ENCODE peak calls at places on chromosome 19, in five cellular contexts. X is thyroid gland, M is PC-9, U is esophagus squamous epithelium, L is PC-3. F is an unnamed sample.

GRCh38 chr19:37583340-37583739 is 11.3 kb downstream of the ZNF571 start:
- DNase-seq in U (no peak), X (no peak), L (no peak), M (no peak), F (no peak)

GRCh38 chr19:6754653-6755463 is 12.4 kb downstream of the SH2D3A start:
- DNase-seq in M (no peak), L (no peak), X (no peak), U (no peak), F (no peak)

GRCh38 chr19:54357381-54357780 is 7.3 kb downstream of the LAIR1 start:
- DNase-seq in U (no peak), X (no peak), L (no peak), M (no peak), F (no peak)

GRCh38 chr19:9789066-9789465 is 20.5 kb upstream of the ZNF846 start:
- DNase-seq in X (no peak), M (no peak), L (no peak), U (no peak), F (no peak)

GRCh38 chr19:5463959-5464358 is 8.7 kb downstream of the ZNRF4 start:
- DNase-seq in U (no peak), L (no peak), M (no peak), X (no peak), F (no peak)

GRCh38 chr19:48636859-48637448 is at the start of gene DBP:
- DNase-seq in U (peak), X (peak), M (no peak), L (peak), F (no peak)

GRCh38 chr19:37227996-37228395 is 10.0 kb downstream of the ZNF383 start:
- DNase-seq in M (peak), X (peak), U (no peak), L (peak), F (no peak)

GRCh38 chr19:6020166-6020967 is 42.4 kb upstream of the RANBP3 start:
- DNase-seq in L (peak), M (no peak), X (no peak), U (no peak), F (no peak)

GRCh38 chr19:29118384-29118783 is 94.6 kb downstream of the UQCRFS1 start:
- DNase-seq in U (no peak), L (no peak), X (no peak), M (no peak), F (no peak)

GRCh38 chr19:3969435-3970312 is 1.2 kb downstream of the DAPK3 start:
- DNase-seq in M (peak), L (peak), X (no peak), U (no peak), F (peak)

GRCh38 chr19:48501961-48502719 is 9.5 kb downstream of the LMTK3 start:
- DNase-seq in L (peak), X (peak), M (peak), U (peak), F (no peak)

GRCh38 chr19:42254850-42255765 is at the start of gene ERF:
- DNase-seq in L (peak), M (peak), U (peak), X (peak), F (peak)

GRCh38 chr19:4555657-4556561 is 3.6 kb downstream of the SEMA6B start:
- DNase-seq in X (no peak), L (peak), U (no peak), M (no peak), F (no peak)

GRCh38 chr19:31946491-31946890 is 398.9 kb upstream of the ZNF507 start:
- DNase-seq in L (no peak), M (no peak), U (no peak), X (peak), F (no peak)

GRCh38 chr19:6890938-6891337 is 3.6 kb downstream of the ADGRE1 start:
- DNase-seq in M (no peak), L (no peak), U (no peak), X (no peak), F (no peak)

GRCh38 chr19:10919352-10920287 is 8.8 kb downstream of the YIPF2 start:
- DNase-seq in L (no peak), X (no peak), U (no peak), M (no peak), F (no peak)

GRCh38 chr19:51691122-51692064 is 1.7 kb upstream of the SPACA6 start:
- DNase-seq in U (no peak), M (no peak), L (no peak), X (no peak), F (peak)

GRCh38 chr19:30978639-30979038 is 370.6 kb downstream of the TSHZ3 start:
- DNase-seq in U (no peak), L (no peak), M (no peak), X (no peak), F (no peak)

GRCh38 chr19:14614099-14614412 is 31.2 kb downstream of the CLEC17A start:
- DNase-seq in X (no peak), M (no peak), L (no peak), U (no peak), F (no peak)

GRCh38 chr19:30447276-30447870 is 75.2 kb downstream of the ZNF536 start:
- DNase-seq in L (no peak), M (no peak), U (no peak), X (peak), F (no peak)

GRCh38 chr19:15587663-15588062 is 27.4 kb upstream of the CYP4F8 start:
- DNase-seq in M (no peak), X (peak), L (no peak), U (no peak), F (no peak)

GRCh38 chr19:29942404-29943261 is 594 bp downstream of the URI1 start:
- DNase-seq in U (no peak), X (peak), M (peak), L (peak), F (peak)

GRCh38 chr19:44777715-44778347 is at the start of gene CBLC:
- DNase-seq in U (no peak), X (peak), M (peak), L (peak), F (no peak)
- TF ChIP-seq CTCF in U (no peak), X (no peak), M (no peak), L (peak), F (no peak)

GRCh38 chr19:566403-566802 is 6.0 kb upstream of the BSG start:
- DNase-seq in U (no peak), L (no peak), M (no peak), X (no peak), F (peak)
- H3K4me3 ChIP-seq in U (no peak), L (no peak), M (no peak), X (no peak), F (no peak)

GRCh38 chr19:36214388-36215275 is at the start of the genes ZNF146 and ZNF565:
- DNase-seq in L (peak), X (peak), U (peak), M (peak), F (peak)
- TF ChIP-seq CTCF in L (no peak), X (no peak), U (peak), M (no peak), F (no peak)

DNA sequence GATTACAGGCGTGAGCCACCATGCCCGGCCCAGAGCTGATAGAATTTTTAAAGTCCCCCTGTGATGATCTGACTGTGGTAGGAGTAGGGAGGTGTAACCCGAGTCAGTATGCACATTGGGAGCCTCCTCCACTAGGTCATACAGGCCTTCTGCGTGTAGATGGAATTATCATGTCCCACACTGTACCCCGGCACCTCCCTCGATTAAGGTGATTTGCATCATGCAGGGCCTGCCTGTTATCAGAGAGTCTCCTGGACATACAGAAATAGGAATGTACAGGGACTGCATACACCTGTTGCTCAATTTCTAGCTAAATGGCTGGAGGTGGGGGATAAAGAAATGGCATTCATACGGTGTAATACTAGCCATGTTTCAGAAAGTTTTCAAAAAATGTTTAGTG is 922 bp upstream of the ERVK3-1 start:
- DNase-seq in X (no peak), U (no peak), L (no peak), M (no peak), F (no peak)
- H3K4me3 ChIP-seq in X (no peak), U (peak), L (peak), M (no peak), F (no peak)

DNA sequence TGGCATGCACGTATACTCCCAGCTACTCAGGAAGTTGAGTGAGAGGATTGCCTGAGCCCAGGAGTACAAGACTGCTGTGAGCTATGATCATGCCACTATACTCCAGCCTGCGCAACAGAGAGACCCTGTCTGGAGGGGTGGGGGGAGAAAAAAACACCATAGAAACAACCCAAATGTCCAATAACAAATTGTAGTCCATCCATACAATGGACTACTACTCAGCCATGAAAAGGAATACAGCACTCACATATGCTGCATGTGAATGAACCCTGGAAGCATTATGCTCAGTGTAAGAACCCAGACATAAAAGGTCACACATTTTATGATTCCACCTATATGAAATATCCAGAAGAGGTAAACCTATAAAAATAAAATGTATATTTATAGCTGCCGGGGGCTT is 42.3 kb downstream of the CD320 start:
- DNase-seq in M (no peak), X (no peak), U (no peak), L (no peak), F (no peak)
- TF ChIP-seq CTCF in M (no peak), X (no peak), U (no peak), L (no peak), F (no peak)

GRCh38 chr19:1901940-1902404 is 3.2 kb upstream of the ADAT3 start:
- DNase-seq in X (peak), M (no peak), L (no peak), U (no peak), F (no peak)

GRCh38 chr19:1905071-1905862 is at the start of the genes ADAT3 and SCAMP4:
- DNase-seq in U (peak), X (peak), L (peak), M (peak), F (peak)

GRCh38 chr19:1905863-1906375 is 720 bp downstream of the ADAT3 start:
- DNase-seq in X (no peak), M (no peak), L (no peak), U (no peak), F (no peak)

GRCh38 chr19:1906985-1907562 is 1.9 kb downstream of the ADAT3 start:
- DNase-seq in L (no peak), M (no peak), X (no peak), U (no peak), F (no peak)

DNA sequence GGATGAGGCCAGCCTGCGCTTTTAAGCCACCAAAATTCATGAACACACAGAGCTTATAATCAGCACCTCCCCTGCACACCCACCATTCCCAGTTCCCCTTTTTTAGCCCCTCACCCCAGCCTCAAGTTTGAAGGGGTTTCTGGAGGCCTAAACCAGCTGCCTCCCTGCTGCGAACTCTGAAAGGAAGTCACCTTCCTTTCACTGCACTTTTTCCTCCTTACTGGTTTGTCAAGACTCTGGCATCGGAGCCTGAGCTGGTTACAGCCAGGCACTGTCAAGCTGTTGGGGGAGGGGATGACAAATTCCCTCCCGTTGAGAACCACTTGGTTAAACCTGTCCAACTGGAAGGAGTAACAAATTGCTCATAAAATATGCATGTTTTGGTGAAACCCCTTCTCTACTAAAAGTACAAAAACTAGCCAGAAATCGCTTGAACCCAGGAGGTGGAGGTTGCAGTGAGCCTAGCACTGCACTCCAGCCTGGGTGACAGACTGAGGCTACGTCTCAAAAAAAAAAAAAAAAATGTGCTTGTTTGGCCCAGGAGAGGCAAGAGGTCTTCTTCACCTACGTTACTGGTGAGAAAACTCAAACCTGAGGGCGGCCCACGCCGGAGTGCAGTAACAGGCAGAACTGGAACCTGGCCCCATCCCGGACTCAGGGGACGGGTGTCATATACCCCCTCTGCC is 671 bp upstream of the ADAT3 start:
- DNase-seq in X (peak), L (peak), U (no peak), M (peak), F (peak)
- H3K4me3 ChIP-seq in X (no peak), L (peak), U (peak), M (peak), F (peak)

DNA sequence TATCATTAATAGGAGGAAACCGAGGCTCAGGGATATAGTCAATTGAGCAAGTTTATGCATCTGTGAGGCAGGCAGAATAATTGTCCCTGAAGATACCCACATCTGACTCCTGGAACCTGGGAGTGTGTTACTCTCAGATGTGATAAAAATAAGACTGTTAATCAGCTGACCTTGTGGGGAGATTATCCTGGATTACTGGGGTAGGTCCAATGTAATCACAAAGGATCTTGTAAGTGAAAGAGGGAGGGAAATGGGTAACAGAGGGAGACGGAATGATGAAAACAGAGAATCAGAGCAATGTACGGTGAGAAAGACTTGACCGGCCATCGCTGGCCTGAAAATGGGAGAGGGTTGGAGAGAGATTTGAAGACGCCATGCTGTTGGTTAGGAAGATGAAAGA is 3.2 kb upstream of the EDDM13 start:
- DNase-seq in U (no peak), M (no peak), L (no peak), X (no peak), F (no peak)
- TF ChIP-seq CTCF in U (no peak), M (no peak), L (no peak), X (no peak), F (no peak)

DNA sequence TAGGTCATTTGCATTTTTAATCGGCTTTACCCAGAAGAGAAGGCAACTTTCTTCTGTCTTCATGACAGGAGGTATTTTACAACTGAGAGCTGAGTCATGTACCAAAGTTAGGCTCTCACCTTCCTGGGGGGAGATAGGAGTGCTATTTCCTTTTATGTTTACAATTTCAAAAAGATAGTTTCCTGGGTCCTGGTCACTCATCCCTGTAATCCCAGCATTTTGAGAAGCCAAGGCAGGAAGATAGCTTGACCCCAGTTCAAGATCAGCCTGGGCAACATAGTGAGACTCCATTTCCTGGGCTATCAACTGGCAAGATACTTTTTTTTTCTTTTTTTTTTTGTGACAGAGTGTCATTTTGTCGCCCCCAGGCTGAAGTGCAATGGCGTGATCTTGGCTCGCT is 7.6 kb downstream of the LYPD3 start:
- DNase-seq in L (no peak), X (no peak), M (no peak), U (no peak), F (no peak)
- H3K4me3 ChIP-seq in L (no peak), X (no peak), M (no peak), U (no peak), F (no peak)

GRCh38 chr19:33953592-33953991 is 156.9 kb downstream of the KCTD15 start:
- DNase-seq in M (no peak), L (peak), X (no peak), U (no peak), F (no peak)
- TF ChIP-seq CTCF in M (no peak), L (no peak), X (no peak), U (no peak), F (no peak)

F was measured in fibroblast of the aortic adventitia.